ENCODE peak calls at places on chromosomes 13 and 19, in five cellular contexts. I is endodermal cell, S is thoracic aorta, G is uterus, H is brain microvascular endothelial cell. O is an unnamed sample.

GRCh38 chr13:25943081-25943480 is 108.7 kb downstream of the SHISA2 start:
- DNase-seq in H (no peak), G (no peak), I (peak; percentile 20), S (no peak), O (no peak)

GRCh38 chr13:28329395-28330158 is 165.4 kb downstream of the FLT1 start:
- DNase-seq in H (peak; percentile 97), S (peak; percentile 13), G (peak; percentile 24), I (no peak), O (no peak)

GRCh38 chr13:41603917-41604316 is 146.6 kb downstream of the RGCC start:
- DNase-seq in I (no peak), G (no peak), H (peak; percentile 56), S (no peak), O (no peak)

GRCh38 chr19:13843104-13843921 is 33.6 kb upstream of the NANOS3 start:
- DNase-seq in G (peak; percentile 75), I (peak; percentile 83), H (no peak), S (no peak), O (peak; percentile 45)

GRCh38 chr13:100128373-100128772 is 39.5 kb downstream of the PCCA start:
- DNase-seq in G (no peak), H (peak; percentile 82), S (no peak), I (no peak), O (no peak)

GRCh38 chr13:39039033-39039432 is 777 bp downstream of the NHLRC3 start:
- DNase-seq in I (no peak), S (no peak), H (no peak), G (no peak), O (no peak)

GRCh38 chr13:74758188-74758587 is 624.0 kb upstream of the KLF12 start:
- DNase-seq in H (no peak), G (no peak), S (no peak), I (peak; percentile 65), O (no peak)

GRCh38 chr13:43433691-43434121 is 353.1 kb downstream of the ENOX1 start:
- DNase-seq in H (peak; percentile 3), I (no peak), S (no peak), G (no peak), O (no peak)

GRCh38 chr19:38172001-38172400 is 52.0 kb downstream of the DPF1 start:
- DNase-seq in S (no peak), I (no peak), G (no peak), H (no peak), O (no peak)

GRCh38 chr13:50691682-50692263 is 151.7 kb downstream of the DLEU7 start:
- DNase-seq in S (no peak), H (peak; percentile 48), I (no peak), G (no peak), O (peak; percentile 11)

GRCh38 chr19:34999498-35000337 is at the start of gene GRAMD1A:
- DNase-seq in G (peak; percentile 86), S (peak; percentile 41), H (peak; percentile 65), I (peak; percentile 93), O (peak; percentile 84)

GRCh38 chr13:80574113-80574512 is 233.2 kb upstream of the SPRY2 start:
- DNase-seq in G (no peak), S (no peak), H (no peak), I (no peak), O (no peak)

GRCh38 chr19:17720487-17720839 is 1.2 kb downstream of the MAP1S start:
- DNase-seq in S (no peak), H (no peak), G (no peak), I (no peak), O (no peak)

GRCh38 chr19:33397536-33398360 is 24.2 kb downstream of the CEBPG start:
- DNase-seq in G (no peak), S (no peak), I (peak; percentile 80), H (no peak), O (no peak)

GRCh38 chr13:100560498-100561215 is 27.9 kb downstream of the GGACT start:
- DNase-seq in H (no peak), I (peak; percentile 41), G (no peak), S (no peak), O (no peak)

GRCh38 chr19:45643927-45644771 is 5.0 kb upstream of the EML2 start:
- DNase-seq in G (no peak), S (no peak), I (peak; percentile 51), H (no peak), O (no peak)

GRCh38 chr13:107301724-107302374 is 733.9 kb upstream of the ARGLU1 start:
- DNase-seq in G (no peak), S (no peak), H (no peak), I (no peak), O (peak; percentile 21)

GRCh38 chr19:45200614-45201013 is 22.0 kb downstream of the BLOC1S3 start:
- DNase-seq in I (peak; percentile 86), H (peak; percentile 69), S (no peak), G (peak; percentile 30), O (peak; percentile 80)

GRCh38 chr19:31274964-31275319 is 74.3 kb downstream of the TSHZ3 start:
- DNase-seq in S (no peak), H (no peak), I (no peak), G (no peak), O (no peak)

GRCh38 chr19:54297759-54298305 is 15.1 kb downstream of the LILRA5 start:
- DNase-seq in I (no peak), H (no peak), S (no peak), G (no peak), O (no peak)

GRCh38 chr13:90416519-90416918 is 931.0 kb upstream of the MIR17HG start:
- DNase-seq in S (no peak), I (peak; percentile 44), G (no peak), H (peak; percentile 61), O (no peak)

DNA sequence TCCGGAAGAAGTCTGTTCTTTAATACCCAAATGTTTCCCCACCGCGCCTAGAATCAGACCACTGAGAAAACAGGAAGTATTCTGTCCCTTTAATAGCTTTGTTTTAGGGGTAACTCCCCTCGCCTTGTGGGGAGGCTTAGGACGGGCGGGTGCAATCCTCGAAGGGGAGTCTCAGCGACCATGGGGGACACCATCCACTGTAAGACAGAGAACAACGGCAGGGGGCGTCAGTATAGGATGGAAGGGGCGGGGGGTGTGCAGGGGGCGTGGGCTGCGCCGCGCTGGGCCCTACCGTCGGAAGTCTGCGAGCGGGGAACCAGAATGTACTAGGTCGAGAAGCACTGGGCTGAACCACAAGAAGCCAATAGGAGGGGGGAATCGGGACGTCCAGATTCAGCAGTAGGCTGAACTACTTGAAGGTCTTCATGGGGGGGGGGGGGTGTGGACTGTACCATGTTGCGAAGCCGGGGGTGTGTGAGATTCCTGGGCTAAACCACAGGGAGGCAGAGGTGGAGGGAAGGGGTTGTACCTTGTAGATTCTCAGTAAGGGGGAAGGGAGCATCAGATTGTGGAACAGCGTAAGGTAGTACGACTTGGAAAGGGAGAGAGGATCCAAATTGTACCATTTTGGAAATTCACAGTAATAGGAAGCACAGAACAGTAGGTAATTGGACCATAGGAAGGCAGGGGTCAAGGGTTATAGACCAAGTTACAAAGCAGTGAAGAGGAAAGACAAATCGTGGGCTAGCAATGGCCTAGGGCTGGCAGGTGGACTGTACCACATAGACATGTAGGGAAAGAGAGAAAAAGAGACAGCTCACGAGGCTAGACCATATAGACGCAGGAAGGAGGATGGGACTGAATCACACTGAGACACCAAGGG is 1.0 kb upstream of the DBP start:
- DNase-seq in H (peak; percentile 83), S (no peak), I (peak; percentile 96), G (peak; percentile 92), O (peak; percentile 91)
- TF ChIP-seq CTCF in H (peak; percentile 17), S (no peak), I (peak; percentile 29), G (no peak), O (no peak)

GRCh38 chr19:2617393-2618165 is 84.9 kb downstream of the GNG7 start:
- DNase-seq in G (no peak), H (no peak), S (no peak), I (no peak), O (no peak)
- H3K27ac ChIP-seq in G (no peak overlapping the region), H (no peak overlapping the region), S (no peak overlapping the region), I (no peak overlapping the region), O (no peak overlapping the region)

GRCh38 chr13:34172048-34172447 is 354.1 kb downstream of the RFC3 start:
- DNase-seq in H (no peak), S (no peak), I (no peak), G (no peak), O (no peak)
- H3K4me3 ChIP-seq in H (no peak overlapping the region), S (no peak overlapping the region), I (no peak overlapping the region), G (no peak overlapping the region), O (no peak overlapping the region)

GRCh38 chr13:21670006-21670882 is 629 bp upstream of the FGF9 start:
- DNase-seq in G (peak; percentile 45), H (peak; percentile 13), I (peak; percentile 83), S (no peak), O (peak; percentile 40)
- TF ChIP-seq CTCF in G (peak; percentile 31), H (peak; percentile 40), I (no peak), S (no peak), O (peak; percentile 12)

GRCh38 chr13:30809787-30810186 is 74.4 kb downstream of the ALOX5AP start:
- DNase-seq in S (no peak), I (no peak), H (no peak), G (no peak), O (no peak)

GRCh38 chr13:30810261-30810701 is 74.9 kb downstream of the ALOX5AP start:
- DNase-seq in S (no peak), H (no peak), G (no peak), I (no peak), O (no peak)

GRCh38 chr13:30806784-30807183 is 71.4 kb downstream of the ALOX5AP start:
- DNase-seq in G (no peak), H (peak; percentile 64), I (no peak), S (no peak), O (no peak)

GRCh38 chr13:30807392-30807791 is 72.0 kb downstream of the ALOX5AP start:
- DNase-seq in S (no peak), I (no peak), G (no peak), H (no peak), O (no peak)

GRCh38 chr13:30808600-30808999 is 73.3 kb downstream of the ALOX5AP start:
- DNase-seq in S (no peak), G (no peak), H (no peak), I (no peak), O (no peak)
- H3K27ac ChIP-seq in S (no peak overlapping the region), G (no peak overlapping the region), H (no peak overlapping the region), I (no peak overlapping the region), O (no peak overlapping the region)

DNA sequence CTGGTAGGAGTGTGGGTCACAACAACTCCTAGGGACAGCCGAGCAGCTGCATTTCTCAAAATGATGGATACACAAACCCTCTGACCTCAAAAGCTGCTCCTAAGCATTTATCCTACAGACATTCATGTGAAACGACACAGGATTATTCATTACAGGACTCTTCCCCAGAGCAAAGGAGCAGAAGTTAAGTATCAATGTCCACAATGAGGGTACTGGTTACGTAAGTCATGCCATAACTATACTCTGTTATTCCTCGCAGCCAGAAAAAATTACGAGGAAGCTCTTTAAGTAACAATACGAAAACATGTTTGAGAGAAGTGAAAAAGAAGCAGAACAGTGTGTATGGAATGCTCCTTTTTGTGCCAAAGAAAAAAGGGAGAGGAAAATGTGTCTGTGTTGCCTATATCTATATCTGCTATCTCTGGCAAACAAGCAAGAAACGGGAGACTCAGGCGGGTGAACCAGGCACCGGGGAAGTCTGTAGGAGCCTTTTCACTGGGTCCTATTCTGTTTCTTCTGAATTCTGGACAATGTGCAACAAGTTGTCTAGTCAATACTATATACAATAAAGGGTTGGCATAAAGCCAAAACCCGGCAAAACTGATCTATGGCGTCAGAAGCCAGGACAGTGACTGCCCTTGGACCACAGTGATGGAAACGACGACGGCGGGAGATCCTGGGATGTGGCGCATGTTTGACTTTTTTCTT is 1.3 kb downstream of the ISOC2 start:
- DNase-seq in S (no peak), I (no peak), G (no peak), H (no peak), O (no peak)
- H3K4me3 ChIP-seq in S (peak overlapping the region; percentile 100), I (peak overlapping the region; percentile 90), G (peak overlapping the region; percentile 92), H (peak overlapping the region; percentile 92), O (peak overlapping the region; percentile 96)

O was measured in WERI-Rb-1.